ENCODE peak calls at places on chromosomes 3 and 15, in four cellular contexts. N, O, B and A are unnamed samples.

GRCh38 chr15:80940851-80941250 is 48.8 kb downstream of the MESD start:
- DNase-seq in N (no peak), O (peak; percentile 41), B (no peak), A (no peak)

GRCh38 chr15:44719293-44719999 is 8.1 kb downstream of the B2M start:
- DNase-seq in N (peak; percentile 54), O (no peak), B (no peak), A (no peak)

GRCh38 chr3:54988302-54989022 is 60.6 kb upstream of the LRTM1 start:
- DNase-seq in N (peak; percentile 34), O (no peak), B (peak; percentile 33), A (peak; percentile 54)

GRCh38 chr15:55700876-55701275 is 42.1 kb downstream of the PRTG start:
- DNase-seq in N (no peak), O (no peak), B (no peak), A (no peak)

GRCh38 chr15:32888221-32888761 is 170.5 kb downstream of the GREM1 start:
- DNase-seq in N (no peak), O (no peak), B (no peak), A (peak; percentile 78)

GRCh38 chr3:156368189-156368588 is 186.7 kb downstream of the SSR3 start:
- DNase-seq in N (no peak), O (no peak), B (no peak), A (no peak)

GRCh38 chr3:132180337-132180791 is 136.8 kb upstream of the ACP3 start:
- DNase-seq in N (peak; percentile 8), O (no peak), B (no peak), A (peak; percentile 65)

GRCh38 chr3:193546129-193546528 is 8.6 kb downstream of the ATP13A4 start:
- DNase-seq in N (no peak), O (no peak), B (no peak), A (no peak)

GRCh38 chr3:37806505-37807291 is 55.0 kb upstream of the CTDSPL start:
- DNase-seq in N (no peak), O (no peak), B (no peak), A (no peak)

GRCh38 chr3:16897254-16897926 is 12.6 kb downstream of the PLCL2 start:
- DNase-seq in N (no peak), O (no peak), B (no peak), A (peak; percentile 71)

GRCh38 chr15:67024322-67024997 is 40.9 kb upstream of the SMAD3 start:
- DNase-seq in N (peak; percentile 93), O (peak; percentile 87), B (peak; percentile 71), A (peak; percentile 95)

GRCh38 chr3:65126527-65127440 is 439.0 kb upstream of the ADAMTS9 start:
- DNase-seq in N (no peak), O (no peak), B (no peak), A (no peak)

GRCh38 chr15:67080118-67080899 is 14.9 kb downstream of the SMAD3 start:
- DNase-seq in N (no peak), O (peak; percentile 85), B (peak; percentile 56), A (peak; percentile 79)

GRCh38 chr15:73935547-73935946 is 9.3 kb downstream of the LOXL1 start:
- DNase-seq in N (no peak), O (no peak), B (no peak), A (no peak)

GRCh38 chr15:55279746-55280351 is 9.8 kb downstream of the RAB27A start:
- DNase-seq in N (peak; percentile 56), O (no peak), B (no peak), A (peak; percentile 85)

GRCh38 chr15:44340410-44340809 is 51.9 kb downstream of the GOLM2 start:
- DNase-seq in N (no peak), O (no peak), B (no peak), A (peak; percentile 87)

GRCh38 chr3:126846316-126846715 is 136.6 kb upstream of the PLXNA1 start:
- DNase-seq in N (no peak), O (no peak), B (no peak), A (no peak)

GRCh38 chr3:193884011-193884410 is 251.9 kb upstream of the HES1 start:
- DNase-seq in N (no peak), O (no peak), B (no peak), A (no peak)

GRCh38 chr3:119794971-119795612 is 13.2 kb downstream of the NR1I2 start:
- DNase-seq in N (no peak), O (no peak), B (no peak), A (no peak)

GRCh38 chr3:148643389-148643840 is 54.3 kb upstream of the AGTR1 start:
- DNase-seq in N (no peak), O (no peak), B (no peak), A (peak; percentile 80)

GRCh38 chr15:34942363-34942762 is 27.2 kb downstream of the AQR start:
- DNase-seq in N (no peak), O (no peak), B (no peak), A (no peak)

GRCh38 chr3:23889401-23889800 is 27.4 kb downstream of the NKIRAS1 start:
- DNase-seq in N (no peak), O (no peak), B (no peak), A (no peak)

GRCh38 chr15:48032911-48033310 is 87.9 kb upstream of the SLC24A5 start:
- DNase-seq in N (no peak), O (no peak), B (no peak), A (no peak)

GRCh38 chr3:178182337-178182761 is 353.9 kb upstream of the KCNMB2 start:
- DNase-seq in N (no peak), O (peak; percentile 71), B (no peak), A (no peak)

GRCh38 chr3:73558399-73559075 is 66.2 kb downstream of the PDZRN3 start:
- DNase-seq in N (no peak), O (no peak), B (no peak), A (peak; percentile 30)

GRCh38 chr15:96460106-96460505 is 129.6 kb downstream of the NR2F2 start:
- DNase-seq in N (no peak), O (no peak), B (no peak), A (no peak)

GRCh38 chr3:150545419-150546225 is 674 bp downstream of the SERP1 start:
- DNase-seq in N (no peak), O (no peak), B (no peak), A (peak; percentile 8)

GRCh38 chr3:126858887-126859286 is 124.0 kb upstream of the PLXNA1 start:
- DNase-seq in N (no peak), O (no peak), B (no peak), A (peak; percentile 96)

GRCh38 chr3:38054166-38054991 is 15.4 kb downstream of the DLEC1 start:
- DNase-seq in N (no peak), O (no peak), B (no peak), A (peak; percentile 12)

GRCh38 chr15:48393650-48394049 is 62.4 kb downstream of the DUT start:
- DNase-seq in N (no peak), O (no peak), B (peak; percentile 25), A (no peak)

GRCh38 chr3:99795573-99795972 is 22.1 kb upstream of the CMSS1 start:
- DNase-seq in N (no peak), O (no peak), B (no peak), A (no peak)
- TF ChIP-seq CTCF in N (no peak), O (no peak), B (no peak), A (no peak)

GRCh38 chr3:170553788-170554620 is 31.9 kb downstream of the SLC7A14 start:
- DNase-seq in N (no peak), O (no peak), B (no peak), A (no peak)
- TF ChIP-seq CTCF in N (no peak), O (no peak), B (no peak), A (peak; percentile 26)

DNA sequence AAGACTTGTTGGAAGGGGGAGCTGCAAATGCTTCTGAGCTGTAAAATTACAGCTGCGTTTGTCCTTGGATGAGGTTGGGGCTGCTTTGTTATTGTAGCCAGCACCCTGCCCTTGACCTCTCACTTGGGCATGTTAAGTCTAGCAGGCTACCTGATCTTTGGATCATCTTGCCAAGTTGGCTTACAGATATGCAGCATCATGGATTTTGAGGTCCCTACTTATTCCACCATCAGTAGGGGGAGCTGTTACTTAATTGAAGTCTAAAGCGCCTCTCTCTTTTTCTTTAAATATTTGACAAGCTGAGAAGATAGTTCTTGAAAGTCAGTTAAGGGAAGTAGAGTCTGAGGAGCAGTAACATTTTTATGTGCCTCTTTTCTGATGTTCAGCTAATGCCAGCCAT is 793.0 kb downstream of the MCTP2 start:
- DNase-seq in N (peak; percentile 4), O (no peak), B (no peak), A (peak; percentile 50)
- TF ChIP-seq CTCF in N (peak; percentile 11), O (no peak), B (peak; percentile 24), A (peak; percentile 82)

GRCh38 chr15:101121511-101122090 is 130.2 kb downstream of the CHSY1 start:
- DNase-seq in N (peak; percentile 70), O (peak; percentile 85), B (peak; percentile 76), A (peak; percentile 20)
- TF ChIP-seq CTCF in N (no peak), O (no peak), B (peak; percentile 39), A (peak; percentile 65)

GRCh38 chr3:130480736-130481135 is 36.2 kb upstream of the COL6A6 start:
- DNase-seq in N (peak; percentile 29), O (no peak), B (no peak), A (peak; percentile 3)
- TF ChIP-seq CTCF in N (peak; percentile 14), O (no peak), B (no peak), A (no peak)

DNA sequence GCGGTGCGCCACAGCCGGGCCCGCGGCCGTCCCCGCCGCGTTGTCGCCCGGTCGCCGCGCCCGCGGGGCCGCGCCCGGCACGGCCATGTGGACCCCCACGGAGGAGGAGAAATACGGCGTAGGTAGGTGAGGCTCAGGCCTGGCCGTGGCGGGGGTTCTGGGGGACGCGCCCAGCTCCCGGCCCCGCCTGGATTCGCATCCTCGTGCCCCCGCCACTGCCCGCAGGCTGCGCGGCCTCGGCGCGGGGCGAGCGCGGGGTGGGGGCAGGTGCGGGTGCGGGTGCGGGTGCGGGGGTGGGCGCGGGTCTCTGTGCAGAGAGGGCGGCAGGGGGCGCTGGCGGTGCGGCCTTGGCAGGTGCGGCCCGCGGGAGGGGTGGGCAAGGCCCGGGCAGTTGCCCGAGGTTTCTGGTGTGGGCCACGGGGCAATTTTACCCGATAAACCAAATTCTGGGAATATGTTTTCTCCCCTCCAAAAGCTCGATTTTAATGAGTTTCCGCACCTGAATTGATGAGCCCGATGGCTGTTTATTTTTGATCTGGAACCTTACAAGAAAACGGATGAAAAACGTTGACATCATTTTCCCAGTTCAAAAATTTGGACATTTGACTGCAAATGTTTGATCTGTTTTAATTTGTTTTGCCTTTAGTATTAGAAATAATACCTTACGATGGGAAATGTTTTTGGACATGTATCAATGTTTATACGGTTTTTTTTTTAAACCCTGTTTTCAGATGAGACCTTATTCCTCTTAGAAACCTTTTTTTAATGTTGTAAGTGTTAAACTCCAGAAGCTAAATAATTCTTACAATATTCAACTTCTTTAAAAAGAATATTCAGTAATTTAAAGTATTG is 678 bp downstream of the DOCK3 start:
- DNase-seq in N (no peak), O (no peak), B (peak; percentile 33), A (no peak)
- TF ChIP-seq CTCF in N (no peak), O (peak; percentile 44), B (peak; percentile 47), A (peak; percentile 71)

GRCh38 chr15:82648257-82649103 is 1.3 kb upstream of the CPEB1 start:
- DNase-seq in N (no peak), O (no peak), B (peak; percentile 17), A (no peak)
- TF ChIP-seq CTCF in N (no peak), O (no peak), B (no peak), A (peak; percentile 13)

DNA sequence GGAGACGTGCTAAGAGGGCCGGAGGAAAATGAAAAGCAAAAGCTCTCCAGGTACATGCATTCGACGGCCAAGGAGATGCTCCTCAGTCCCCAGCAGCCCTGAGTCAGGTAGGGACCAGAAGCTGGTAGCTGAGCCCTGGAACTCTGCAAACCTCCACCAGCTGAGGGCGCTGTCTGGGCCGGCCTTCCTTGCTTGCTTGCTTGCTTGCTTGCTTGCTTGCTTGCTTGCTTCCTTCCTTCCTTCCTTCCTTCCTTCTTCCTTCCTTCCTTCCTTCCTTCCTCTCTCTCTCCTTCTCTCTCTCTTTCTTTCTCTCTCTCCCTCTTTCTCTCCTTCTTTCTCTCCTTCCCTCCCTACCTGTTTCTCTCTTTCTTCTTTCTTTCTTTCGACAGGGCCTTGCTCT is 94.6 kb upstream of the RASGRF1 start:
- DNase-seq in N (peak; percentile 18), O (no peak), B (no peak), A (no peak)
- TF ChIP-seq CTCF in N (no peak), O (no peak), B (no peak), A (no peak)